ENCODE peak calls at places on chromosomes 1 and 21, in eight cellular contexts. M, A, W, T, F, K, P and N are unnamed samples. For H3K9me3, the result is how much of the 10 kb centered on the place peaks cover.

GRCh38 chr1:31432592-31433395 is 19.8 kb downstream of the SERINC2 start:
- DNase-seq in M (no peak), A (no peak), W (no peak), T (no peak), F (no peak), K (no peak), P (peak), N (no peak)

GRCh38 chr1:50981741-50982140 is 11.7 kb downstream of the CDKN2C start:
- DNase-seq in M (no peak), A (no peak), W (no peak), T (no peak), F (no peak), K (no peak), P (no peak), N (no peak)

GRCh38 chr1:84374991-84375838 is 23.1 kb upstream of the DNASE2B start:
- DNase-seq in M (no peak), A (no peak), W (no peak), T (no peak), F (no peak), K (peak), P (no peak), N (no peak)

GRCh38 chr1:209106237-209106741 is 477.2 kb upstream of the CAMK1G start:
- DNase-seq in M (no peak), A (no peak), W (peak), T (no peak), F (no peak), K (no peak), P (no peak), N (no peak)

GRCh38 chr1:64050601-64051000 is 152.8 kb upstream of the UBE2U start:
- DNase-seq in M (no peak), A (no peak), W (no peak), T (no peak), F (no peak), K (no peak), P (no peak), N (no peak)

GRCh38 chr1:178633068-178633467 is 92.0 kb upstream of the RALGPS2 start:
- DNase-seq in M (no peak), A (no peak), W (peak), T (no peak), F (no peak), K (no peak), P (no peak), N (no peak)

GRCh38 chr1:201538618-201539551 is at the start of gene NAV1:
- DNase-seq in M (peak), A (peak), W (peak), T (peak), F (peak), K (peak), P (peak), N (peak)

GRCh38 chr1:183590225-183591191 is at the start of gene NCF2:
- DNase-seq in M (no peak), A (no peak), W (peak), T (no peak), F (peak), K (no peak), P (peak), N (no peak)

GRCh38 chr1:206608108-206608698 is 4.1 kb downstream of the EIF2D start:
- DNase-seq in M (no peak), A (peak), W (peak), T (no peak), F (no peak), K (no peak), P (peak), N (no peak)

GRCh38 chr1:201418461-201418860 is 3.1 kb downstream of the TNNI1 start:
- DNase-seq in M (no peak), A (no peak), W (no peak), T (no peak), F (no peak), K (no peak), P (no peak), N (no peak)

GRCh38 chr1:117003253-117003875 is 1.8 kb downstream of the CD101 start:
- DNase-seq in M (no peak), A (no peak), W (no peak), T (no peak), F (no peak), K (no peak), P (no peak), N (no peak)

GRCh38 chr1:18927654-18928272 is 25.4 kb upstream of the ALDH4A1 start:
- DNase-seq in M (no peak), A (no peak), W (peak), T (no peak), F (no peak), K (no peak), P (peak), N (peak)

GRCh38 chr1:159922499-159923202 is 2.7 kb downstream of the TAGLN2 start:
- DNase-seq in M (no peak), A (no peak), W (peak), T (peak), F (peak), K (peak), P (peak), N (peak)

GRCh38 chr21:34278451-34278850 is 85.4 kb upstream of the KCNE2 start:
- DNase-seq in M (no peak), A (no peak), W (no peak), T (no peak), F (no peak), K (no peak), P (no peak), N (no peak)

GRCh38 chr21:26909972-26910371 is 56.9 kb downstream of the ADAMTS5 start:
- DNase-seq in M (no peak), A (peak), W (no peak), T (no peak), F (no peak), K (no peak), P (no peak), N (no peak)

GRCh38 chr21:39051561-39051949 is 131.7 kb downstream of the PSMG1 start:
- DNase-seq in M (no peak), A (no peak), W (peak), T (no peak), F (no peak), K (no peak), P (no peak), N (no peak)

GRCh38 chr1:28509705-28510349 is 4.0 kb downstream of the RCC1 start:
- DNase-seq in M (no peak), A (no peak), W (no peak), T (no peak), F (no peak), K (no peak), P (no peak), N (no peak)

GRCh38 chr1:60949154-60949825 is 133.1 kb upstream of the NFIA start:
- DNase-seq in M (no peak), A (peak), W (no peak), T (no peak), F (no peak), K (no peak), P (no peak), N (no peak)

GRCh38 chr1:9589719-9590157 is 1.0 kb downstream of the TMEM201 start:
- DNase-seq in M (no peak), A (no peak), W (peak), T (no peak), F (no peak), K (no peak), P (no peak), N (no peak)

GRCh38 chr1:181255270-181255929 is 166.9 kb downstream of the IER5 start:
- DNase-seq in M (no peak), A (peak), W (peak), T (no peak), F (no peak), K (no peak), P (no peak), N (peak)

GRCh38 chr1:171220551-171221175 is 27.6 kb upstream of the FMO1 start:
- DNase-seq in M (no peak), A (no peak), W (peak), T (no peak), F (peak), K (no peak), P (no peak), N (no peak)

GRCh38 chr1:235063068-235063765 is 65.4 kb downstream of the TOMM20 start:
- DNase-seq in M (no peak), A (no peak), W (no peak), T (no peak), F (no peak), K (no peak), P (peak), N (no peak)

GRCh38 chr1:235057385-235058306 is 71.0 kb downstream of the TOMM20 start:
- DNase-seq in M (no peak), A (no peak), W (no peak), T (no peak), F (no peak), K (no peak), P (peak), N (no peak)

GRCh38 chr1:235058695-235059094 is 69.9 kb downstream of the TOMM20 start:
- DNase-seq in M (no peak), A (no peak), W (no peak), T (no peak), F (no peak), K (no peak), P (no peak), N (no peak)

GRCh38 chr1:235059221-235059620 is 69.4 kb downstream of the TOMM20 start:
- DNase-seq in M (no peak), A (no peak), W (no peak), T (no peak), F (no peak), K (no peak), P (peak), N (no peak)

DNA sequence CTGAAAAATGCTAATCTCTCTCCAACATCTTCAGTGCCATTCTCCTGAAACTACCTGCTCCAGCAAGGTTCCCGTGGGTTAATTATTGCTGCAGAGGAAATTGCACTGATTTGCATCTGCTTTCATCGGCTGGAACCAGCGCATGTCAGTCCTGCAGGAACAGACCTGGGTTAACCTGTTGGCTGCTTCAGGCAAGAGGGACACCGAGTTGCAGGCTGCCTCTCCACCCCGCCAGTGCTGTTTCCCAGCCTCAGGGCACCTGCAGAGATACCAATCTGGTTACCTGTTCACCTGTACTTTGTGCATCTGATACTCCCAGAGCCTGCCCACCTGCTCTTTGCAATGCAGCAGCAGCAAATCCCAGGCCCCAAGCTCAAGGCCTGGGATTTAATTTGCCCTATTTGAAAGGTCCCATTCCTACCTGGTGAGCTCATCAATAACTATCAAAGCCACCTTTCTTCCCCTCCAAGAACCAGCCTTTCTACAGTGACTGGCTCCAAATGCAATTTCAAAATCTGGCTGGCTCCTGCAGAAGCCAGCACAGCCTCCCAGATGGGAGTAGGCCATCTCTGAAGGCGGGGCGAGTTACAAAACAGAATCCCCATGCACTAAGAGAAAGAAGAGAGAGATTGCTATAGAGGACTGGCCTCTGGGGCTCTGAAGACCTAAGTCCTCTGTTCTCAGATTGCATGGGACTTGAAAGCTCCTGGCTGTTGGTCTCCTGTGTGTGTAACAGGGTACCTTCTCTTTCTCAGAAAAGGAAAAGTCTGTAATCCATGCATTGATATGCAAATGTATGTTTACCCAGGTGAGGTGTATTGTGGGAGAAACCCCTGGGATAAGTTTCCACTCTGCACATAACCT is 67.8 kb downstream of the TOMM20 start:
- DNase-seq in M (no peak), A (no peak), W (no peak), T (peak), F (no peak), K (no peak), P (peak), N (no peak)
- H3K4me3 ChIP-seq in M (no peak), A (no peak), W (no peak), T (no peak), F (no peak), K (no peak), P (no peak), N (no peak)

DNA sequence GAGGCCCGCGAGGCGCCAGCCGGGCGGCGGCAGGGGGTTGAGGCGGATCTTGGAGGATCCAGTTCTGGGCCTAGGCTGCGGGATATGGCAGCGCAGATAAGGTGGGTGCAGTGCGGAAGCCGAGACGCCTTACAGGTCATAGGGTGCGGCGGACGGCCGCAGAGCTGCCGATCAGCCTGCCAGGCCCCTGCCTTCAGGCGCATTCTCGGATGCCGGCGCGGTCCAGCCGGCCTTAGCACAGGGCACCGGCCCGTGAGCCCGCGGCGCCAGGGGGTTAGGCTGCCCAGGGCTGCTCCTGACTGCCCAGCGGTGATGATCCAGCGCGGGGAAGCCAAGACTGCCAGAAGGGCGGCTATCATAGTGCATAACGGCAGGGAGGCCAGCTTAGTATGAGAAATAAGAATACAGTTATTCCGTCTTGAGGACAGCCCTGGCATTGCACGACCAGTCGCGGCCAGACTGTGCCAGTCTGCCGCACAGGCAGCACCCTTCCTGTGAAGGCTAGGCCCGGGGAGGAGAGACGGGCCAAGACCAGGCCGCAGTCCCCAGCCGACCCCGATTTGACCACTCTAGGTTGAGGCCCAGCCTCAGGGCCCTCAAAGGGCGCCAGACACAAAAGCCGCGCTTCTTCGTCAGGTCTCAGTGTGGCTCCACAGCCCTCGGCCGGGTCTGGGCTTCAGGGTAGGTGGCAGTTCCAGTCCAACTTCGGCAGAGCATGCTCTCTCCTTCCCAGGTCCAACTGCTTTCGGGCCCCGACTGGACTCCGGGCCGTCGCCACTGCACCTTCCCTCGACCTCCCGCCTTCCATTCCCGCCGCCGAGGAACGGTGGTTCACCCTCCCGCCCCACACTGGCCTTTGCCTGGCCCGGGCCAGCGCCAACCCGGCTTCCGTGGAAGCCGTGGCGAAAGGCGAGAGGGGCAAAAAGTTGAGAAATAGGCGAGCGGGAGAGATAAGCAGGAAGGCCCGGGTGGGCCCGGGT is 880 bp downstream of the ALX3 start:
- DNase-seq in M (no peak), A (no peak), W (no peak), T (no peak), F (no peak), K (no peak), P (no peak), N (peak)
- TF ChIP-seq CTCF in M (no peak), A (no peak), W (no peak), T (no peak), F (no peak), K (no peak), P (no peak), N (no peak)

GRCh38 chr1:112012823-112013222 is 23.4 kb upstream of the KCND3 start:
- DNase-seq in M (no peak), A (no peak), W (no peak), T (no peak), F (no peak), K (no peak), P (no peak), N (no peak)

GRCh38 chr1:112002525-112002924 is 13.1 kb upstream of the KCND3 start:
- DNase-seq in M (no peak), A (no peak), W (no peak), T (no peak), F (no peak), K (no peak), P (no peak), N (no peak)

GRCh38 chr1:112011231-112011630 is 21.8 kb upstream of the KCND3 start:
- DNase-seq in M (no peak), A (peak), W (peak), T (no peak), F (no peak), K (peak), P (no peak), N (peak)

GRCh38 chr1:112007169-112007568 is 17.7 kb upstream of the KCND3 start:
- DNase-seq in M (no peak), A (no peak), W (no peak), T (no peak), F (no peak), K (no peak), P (no peak), N (no peak)
- H3K9me3 ChIP-seq in M (under half), A (under half), W (under half), T (under half), F (under half), K (under half), P (under half), N (under half)

DNA sequence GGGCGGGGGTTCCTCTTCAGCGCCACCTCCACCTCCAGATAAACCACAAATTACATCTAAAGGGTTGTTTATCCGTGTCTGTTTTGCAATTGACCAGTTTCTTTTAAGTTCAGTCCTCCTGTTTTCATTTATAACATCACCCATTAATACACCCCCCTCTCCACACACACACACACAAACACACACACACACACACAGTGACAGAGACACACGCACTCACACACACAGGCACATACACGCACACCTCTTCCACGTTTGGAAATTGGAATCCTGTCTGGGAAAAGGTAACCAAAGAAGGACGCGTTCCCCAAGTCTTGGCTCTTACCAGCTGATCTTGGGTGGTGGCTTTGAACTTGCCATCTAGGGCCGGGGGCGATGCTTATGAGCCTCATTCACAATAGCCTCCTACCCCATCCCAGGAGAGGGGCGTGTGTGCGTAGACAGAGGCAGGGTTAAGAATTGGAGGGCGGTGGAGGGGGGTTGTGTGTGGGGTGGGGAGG is 442 bp upstream of the CSMD2 start:
- DNase-seq in M (no peak), A (no peak), W (no peak), T (no peak), F (no peak), K (no peak), P (no peak), N (no peak)
- H3K4me3 ChIP-seq in M (peak), A (no peak), W (no peak), T (peak), F (peak), K (no peak), P (no peak), N (no peak)